ENCODE peak calls at places on chromosomes 7 and 10, in seven cellular contexts. T is HCT116, K is RWPE1, F is A549, Q is AG08395, V is GM03348, U is ovary. B is an unnamed sample.

GRCh38 chr10:80541144-80541750 is 3.5 kb downstream of the SH2D4B start:
- DNase-seq in T (no peak), K (no peak), F (no peak), Q (no peak), V (no peak), U (no peak), B (no peak)

GRCh38 chr7:5432691-5433090 is 9.1 kb upstream of the TNRC18 start:
- DNase-seq in T (no peak), K (no peak), F (no peak), Q (no peak), V (no peak), U (no peak), B (no peak)

GRCh38 chr10:31526681-31527080 is 207.7 kb downstream of the ZEB1 start:
- DNase-seq in T (no peak), K (no peak), F (no peak), Q (no peak), V (no peak), U (no peak), B (no peak)

GRCh38 chr7:149293946-149294640 is 32.1 kb downstream of the ZNF783 start:
- DNase-seq in T (no peak), K (no peak), F (no peak), Q (no peak), V (no peak), U (no peak), B (no peak)

GRCh38 chr7:135512135-135512887 is 2.4 kb upstream of the CNOT4 start:
- DNase-seq in T (peak), K (peak), F (peak), Q (peak), V (peak), U (no peak), B (peak)

GRCh38 chr7:157279679-157279972 is 57.2 kb upstream of the DNAJB6 start:
- DNase-seq in T (no peak), K (no peak), F (no peak), Q (no peak), V (peak), U (no peak), B (no peak)

GRCh38 chr10:123309740-123310139 is 155.5 kb downstream of the BUB3 start:
- DNase-seq in T (no peak), K (no peak), F (no peak), Q (no peak), V (no peak), U (no peak), B (no peak)

GRCh38 chr7:45001138-45001694 is 1.2 kb downstream of the CCM2 start:
- DNase-seq in T (no peak), K (peak), F (no peak), Q (no peak), V (no peak), U (no peak), B (no peak)

GRCh38 chr10:23885853-23886252 is 323.1 kb upstream of the KIAA1217 start:
- DNase-seq in T (no peak), K (no peak), F (no peak), Q (no peak), V (no peak), U (no peak), B (no peak)

GRCh38 chr10:79054203-79055099 is 14.3 kb upstream of the ZMIZ1 start:
- DNase-seq in T (no peak), K (no peak), F (no peak), Q (no peak), V (no peak), U (no peak), B (no peak)

GRCh38 chr7:148622887-148623585 is 32.5 kb downstream of the C7orf33 start:
- DNase-seq in T (no peak), K (no peak), F (no peak), Q (no peak), V (no peak), U (no peak), B (no peak)

GRCh38 chr7:149764481-149765398 is 8.6 kb downstream of the ZNF467 start:
- DNase-seq in T (no peak), K (peak), F (no peak), Q (no peak), V (no peak), U (no peak), B (no peak)